ENCODE peak calls at places on chromosomes 13 and 19, in six cellular contexts. A is cardiac fibroblast, I is A549, S is fibroblast of the aortic adventitia, D is left ventricle myocardium inferior, T is astrocyte of the cerebellum. Q is an unnamed sample.

GRCh38 chr13:49444517-49445395 is 682 bp downstream of the SETDB2 start:
- DNase-seq in S (peak; percentile 52), D (no peak), A (peak; percentile 47), T (no peak), I (peak; percentile 25), Q (no peak)

GRCh38 chr13:45195421-45195820 is 5.4 kb downstream of the KCTD4 start:
- DNase-seq in T (no peak), S (peak; percentile 20), D (no peak), A (no peak), I (no peak), Q (no peak)

GRCh38 chr19:44303976-44304568 is 753 bp downstream of the ZNF235 start:
- DNase-seq in S (no peak), I (peak; percentile 25), T (peak; percentile 15), A (no peak), D (no peak), Q (no peak)

GRCh38 chr13:46041335-46041934 is 11.1 kb downstream of the ZC3H13 start:
- DNase-seq in D (no peak), T (peak; percentile 65), S (peak; percentile 35), I (no peak), A (peak; percentile 62), Q (no peak)

GRCh38 chr19:33125929-33126388 is 6.0 kb upstream of the WDR88 start:
- DNase-seq in S (peak; percentile 76), A (peak; percentile 78), D (no peak), I (peak; percentile 85), T (peak; percentile 34), Q (peak; percentile 42)

GRCh38 chr19:55251296-55252081 is 7.3 kb downstream of the PPP6R1 start:
- DNase-seq in I (no peak), D (no peak), A (peak; percentile 27), S (peak; percentile 27), T (no peak), Q (no peak)

GRCh38 chr19:29547981-29548380 is 22.2 kb downstream of the VSTM2B start:
- DNase-seq in A (no peak), I (no peak), S (no peak), T (no peak), D (no peak), Q (no peak)

GRCh38 chr19:13102416-13102665 is 317 bp downstream of the LYL1 start:
- DNase-seq in T (no peak), A (peak; percentile 53), S (no peak), D (no peak), I (no peak), Q (no peak)

GRCh38 chr13:106467406-106468122 is 67.9 kb downstream of the EFNB2 start:
- DNase-seq in T (no peak), S (no peak), A (no peak), I (no peak), D (no peak), Q (no peak)

GRCh38 chr13:40401911-40402776 is 264.3 kb downstream of the FOXO1 start:
- DNase-seq in S (peak; percentile 96), A (peak; percentile 98), T (peak; percentile 91), D (peak; percentile 95), I (peak; percentile 89), Q (peak; percentile 79)

GRCh38 chr13:21420706-21421105 is 38.4 kb downstream of the ZDHHC20 start:
- DNase-seq in T (no peak), I (no peak), D (no peak), A (peak; percentile 49), S (peak; percentile 30), Q (no peak)

GRCh38 chr13:73544175-73544574 is 485.4 kb downstream of the KLF5 start:
- DNase-seq in I (peak; percentile 4), D (no peak), T (no peak), S (no peak), A (no peak), Q (no peak)

GRCh38 chr19:43526884-43527859 is at the start of gene ETHE1:
- DNase-seq in D (peak; percentile 88), T (no peak), S (peak; percentile 48), I (peak; percentile 62), A (peak; percentile 65), Q (no peak)

GRCh38 chr19:44927746-44928145 is 13.3 kb downstream of the APOC1 start:
- DNase-seq in S (peak; percentile 71), D (no peak), A (peak; percentile 83), I (no peak), T (peak; percentile 57), Q (no peak)

GRCh38 chr19:48868196-48868886 is at the start of gene PLEKHA4:
- DNase-seq in I (no peak), D (peak; percentile 86), T (no peak), A (peak; percentile 50), S (peak; percentile 57), Q (no peak)

GRCh38 chr13:40770934-40771618 is at the start of gene MRPS31:
- DNase-seq in T (peak; percentile 86), S (peak; percentile 94), I (peak; percentile 93), A (peak; percentile 96), D (peak; percentile 96), Q (peak; percentile 86)

GRCh38 chr19:48123907-48124675 is 13.5 kb upstream of the PLA2G4C start:
- DNase-seq in D (no peak), I (peak; percentile 36), T (peak; percentile 78), S (peak; percentile 90), A (peak; percentile 90), Q (peak; percentile 15)

GRCh38 chr13:99442273-99442895 is 58.9 kb upstream of the TM9SF2 start:
- DNase-seq in S (peak; percentile 71), A (peak; percentile 74), D (no peak), I (peak; percentile 35), T (peak; percentile 38), Q (no peak)

GRCh38 chr13:22278336-22278929 is 607.6 kb downstream of the FGF9 start:
- DNase-seq in D (peak; percentile 33), A (no peak), S (peak; percentile 25), T (no peak), I (peak; percentile 11), Q (peak; percentile 18)

GRCh38 chr19:28437390-28438346 is 775.3 kb downstream of the UQCRFS1 start:
- DNase-seq in A (no peak), S (no peak), T (no peak), D (no peak), I (no peak), Q (no peak)

GRCh38 chr13:98187862-98188261 is 10.8 kb upstream of the RNF113B start:
- DNase-seq in D (no peak), T (no peak), A (no peak), I (no peak), S (no peak), Q (no peak)

GRCh38 chr13:95689582-95689926 is 12.6 kb downstream of the DNAJC3 start:
- DNase-seq in D (no peak), I (no peak), S (no peak), T (no peak), A (no peak), Q (no peak)

GRCh38 chr19:50478901-50479715 is 2.5 kb upstream of the GARIN5A start:
- DNase-seq in A (peak; percentile 60), I (peak; percentile 89), S (peak; percentile 51), D (no peak), T (no peak), Q (no peak)

GRCh38 chr13:45301263-45301662 is 39.7 kb downstream of the TPT1 start:
- DNase-seq in A (no peak), S (no peak), I (no peak), T (no peak), D (no peak), Q (no peak)

GRCh38 chr19:58538257-58539168 is 5.4 kb upstream of the TRIM28 start:
- DNase-seq in S (no peak), T (no peak), D (peak; percentile 33), I (no peak), A (no peak), Q (no peak)
- H3K4me3 ChIP-seq in S (peak overlapping the region; percentile 22), T (peak overlapping the region; percentile 24), D (peak overlapping the region; percentile 58), I (no peak overlapping the region), A (peak overlapping the region; percentile 14), Q (peak overlapping the region; percentile 31)

DNA sequence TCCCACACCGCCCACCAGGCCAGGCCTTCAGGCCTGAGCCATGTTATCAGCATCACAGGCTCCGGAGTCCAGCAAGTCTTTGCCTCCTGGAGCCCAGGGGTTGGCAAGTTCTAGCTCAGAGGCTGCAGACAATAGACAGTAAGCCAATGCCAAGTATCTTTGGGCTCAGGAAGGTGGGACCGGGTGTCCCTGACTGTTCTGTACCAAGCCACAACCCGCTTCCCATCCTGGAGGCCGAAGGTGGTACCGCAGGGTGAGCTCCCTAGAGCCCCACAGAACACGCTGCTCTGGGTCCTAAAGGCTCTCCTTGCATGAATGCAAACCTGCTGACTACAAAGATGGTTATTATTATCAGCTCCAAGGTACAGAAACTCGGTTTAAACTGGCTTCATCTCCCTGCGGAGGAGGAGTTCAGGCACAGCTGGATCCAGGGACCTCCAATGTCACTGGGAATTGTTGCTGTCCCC is 5.5 kb upstream of the FSTL3 start:
- DNase-seq in T (no peak), I (peak; percentile 55), D (no peak), S (no peak), A (no peak), Q (no peak)
- TF ChIP-seq CTCF in T (peak; percentile 18), I (no peak), D (no peak), S (peak; percentile 23), A (peak; percentile 13), Q (peak; percentile 9)

GRCh38 chr19:11196406-11197287 is 698 bp downstream of the KANK2 start:
- DNase-seq in A (peak; percentile 36), T (no peak), S (no peak), D (peak; percentile 56), I (no peak), Q (no peak)

GRCh38 chr19:11194173-11194572 is 3.2 kb downstream of the KANK2 start:
- DNase-seq in A (no peak), I (no peak), S (no peak), T (no peak), D (no peak), Q (no peak)

GRCh38 chr19:11194657-11195056 is 2.7 kb downstream of the KANK2 start:
- DNase-seq in S (no peak), D (no peak), T (no peak), I (no peak), A (no peak), Q (no peak)

GRCh38 chr19:11195681-11196080 is 1.7 kb downstream of the KANK2 start:
- DNase-seq in A (no peak), S (no peak), I (no peak), D (no peak), T (no peak), Q (no peak)

GRCh38 chr19:11195169-11195568 is 2.2 kb downstream of the KANK2 start:
- DNase-seq in A (peak; percentile 46), T (no peak), I (no peak), D (peak; percentile 51), S (no peak), Q (no peak)
- H3K4me3 ChIP-seq in A (peak overlapping the region; percentile 51), T (peak overlapping the region; percentile 26), I (no peak overlapping the region), D (peak overlapping the region; percentile 84), S (peak overlapping the region; percentile 65), Q (peak overlapping the region; percentile 96)

DNA sequence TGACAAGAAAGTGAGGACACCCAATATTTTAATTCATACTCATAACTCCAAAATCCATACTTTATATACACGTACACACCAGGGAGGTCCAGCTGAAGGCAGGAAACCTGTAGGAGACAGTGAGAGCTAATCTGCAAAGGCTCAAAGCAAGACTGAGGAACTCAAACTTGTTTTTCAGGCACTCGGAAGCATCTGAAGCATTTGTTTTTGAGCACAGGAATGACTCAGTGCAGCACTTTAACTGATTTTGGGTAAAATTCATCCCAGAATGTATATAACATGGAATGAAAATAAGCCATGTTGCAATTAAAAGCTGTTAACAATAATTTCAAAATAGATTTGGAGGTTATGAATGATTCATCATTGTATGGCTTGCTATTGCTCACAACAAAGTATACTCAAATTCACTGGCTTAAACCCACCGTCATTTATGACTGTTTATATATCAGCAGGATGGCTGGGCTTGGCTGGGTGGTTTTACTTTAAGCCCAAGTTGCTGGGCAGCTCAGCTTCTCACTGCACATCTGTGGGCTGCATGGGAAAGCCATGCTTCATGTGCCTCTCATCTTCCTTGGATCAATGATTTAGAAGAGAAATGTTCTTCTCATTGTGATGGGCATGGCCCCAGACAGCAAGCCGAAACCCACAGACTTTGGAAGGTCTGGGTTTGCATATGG is 177.0 kb downstream of the RFC3 start:
- DNase-seq in S (no peak), T (no peak), I (no peak), D (no peak), A (no peak), Q (no peak)
- TF ChIP-seq CTCF in S (no peak), T (no peak), I (no peak), D (no peak), A (no peak), Q (no peak)

Q was measured in AG04450.